ENCODE peak calls at places on chromosomes 6 and 20, in ten cellular contexts. One of them, this sample, is unnamed. For H3K9me3 and H3K36me3, the result is how much of the 10 kb centered on the place peaks cover.

GRCh38 chr20:32181606-32182005 is 25.9 kb downstream of the PLAGL2 start:
- DNase-seq in uterus: no peak
- DNase-seq in left ventricle myocardium inferior: no peak
- DNase-seq in heart left ventricle: no peak
- DNase-seq in esophagus muscularis mucosa: no peak
- DNase-seq in lung: no peak
- DNase-seq in CD8-positive, alpha-beta T cell: no peak
- DNase-seq in transverse colon: no peak
- DNase-seq in left lung: no peak
- DNase-seq in mucosa of descending colon: no peak
- DNase-seq in this sample: no peak

GRCh38 chr20:39263076-39263475 is 300.9 kb downstream of the DHX35 start:
- DNase-seq in left ventricle myocardium inferior: no peak
- DNase-seq in heart left ventricle: no peak
- DNase-seq in transverse colon: no peak
- DNase-seq in esophagus muscularis mucosa: no peak
- DNase-seq in lung: no peak
- DNase-seq in mucosa of descending colon: no peak
- DNase-seq in CD8-positive, alpha-beta T cell: no peak
- DNase-seq in uterus: no peak
- DNase-seq in left lung: no peak
- DNase-seq in this sample: no peak

GRCh38 chr6:42952389-42952788 is 8.2 kb upstream of the GNMT start:
- DNase-seq in transverse colon: no peak
- DNase-seq in esophagus muscularis mucosa: no peak
- DNase-seq in heart left ventricle: no peak
- DNase-seq in uterus: no peak
- DNase-seq in lung: no peak
- DNase-seq in CD8-positive, alpha-beta T cell: no peak
- DNase-seq in mucosa of descending colon: no peak
- DNase-seq in left ventricle myocardium inferior: no peak
- DNase-seq in left lung: no peak
- DNase-seq in this sample: no peak

GRCh38 chr20:1415667-1416468 is 23.0 kb upstream of the FKBP1A start:
- DNase-seq in CD8-positive, alpha-beta T cell: no peak
- DNase-seq in mucosa of descending colon: no peak
- DNase-seq in left ventricle myocardium inferior: no peak
- DNase-seq in transverse colon: no peak
- DNase-seq in uterus: no peak
- DNase-seq in esophagus muscularis mucosa: no peak
- DNase-seq in lung: no peak
- DNase-seq in heart left ventricle: no peak
- DNase-seq in left lung: peak
- DNase-seq in this sample: peak

GRCh38 chr6:136753624-136754023 is 38.7 kb downstream of the MAP3K5 start:
- DNase-seq in uterus: no peak
- DNase-seq in lung: no peak
- DNase-seq in mucosa of descending colon: no peak
- DNase-seq in CD8-positive, alpha-beta T cell: peak
- DNase-seq in left lung: no peak
- DNase-seq in transverse colon: peak
- DNase-seq in left ventricle myocardium inferior: no peak
- DNase-seq in esophagus muscularis mucosa: no peak
- DNase-seq in heart left ventricle: no peak
- DNase-seq in this sample: no peak

GRCh38 chr6:139839506-139840156 is 465.2 kb upstream of the CITED2 start:
- DNase-seq in heart left ventricle: no peak
- DNase-seq in left lung: peak
- DNase-seq in left ventricle myocardium inferior: no peak
- DNase-seq in CD8-positive, alpha-beta T cell: no peak
- DNase-seq in esophagus muscularis mucosa: peak
- DNase-seq in lung: peak
- DNase-seq in transverse colon: no peak
- DNase-seq in uterus: no peak
- DNase-seq in mucosa of descending colon: no peak
- DNase-seq in this sample: no peak

GRCh38 chr6:8182857-8183256 is 80.5 kb upstream of the EEF1E1 start:
- DNase-seq in mucosa of descending colon: no peak
- DNase-seq in CD8-positive, alpha-beta T cell: no peak
- DNase-seq in esophagus muscularis mucosa: no peak
- DNase-seq in heart left ventricle: no peak
- DNase-seq in uterus: no peak
- DNase-seq in left ventricle myocardium inferior: no peak
- DNase-seq in lung: no peak
- DNase-seq in left lung: no peak
- DNase-seq in transverse colon: no peak
- DNase-seq in this sample: no peak

GRCh38 chr6:130296854-130297253 is 69.0 kb upstream of the TMEM200A start:
- DNase-seq in lung: no peak
- DNase-seq in uterus: no peak
- DNase-seq in left ventricle myocardium inferior: no peak
- DNase-seq in left lung: no peak
- DNase-seq in mucosa of descending colon: no peak
- DNase-seq in esophagus muscularis mucosa: no peak
- DNase-seq in CD8-positive, alpha-beta T cell: no peak
- DNase-seq in transverse colon: no peak
- DNase-seq in heart left ventricle: no peak
- DNase-seq in this sample: no peak

GRCh38 chr6:52881996-52882841 is 27.3 kb downstream of the GSTA3 start:
- DNase-seq in heart left ventricle: peak
- DNase-seq in left lung: peak
- DNase-seq in uterus: peak
- DNase-seq in lung: peak
- DNase-seq in mucosa of descending colon: peak
- DNase-seq in CD8-positive, alpha-beta T cell: peak
- DNase-seq in esophagus muscularis mucosa: peak
- DNase-seq in transverse colon: peak
- DNase-seq in left ventricle myocardium inferior: peak
- DNase-seq in this sample: peak

GRCh38 chr6:157143171-157143884 is 180.0 kb downstream of the TMEM242 start:
- DNase-seq in uterus: no peak
- DNase-seq in left lung: no peak
- DNase-seq in transverse colon: no peak
- DNase-seq in esophagus muscularis mucosa: no peak
- DNase-seq in left ventricle myocardium inferior: peak
- DNase-seq in CD8-positive, alpha-beta T cell: peak
- DNase-seq in lung: no peak
- DNase-seq in heart left ventricle: no peak
- DNase-seq in mucosa of descending colon: no peak
- DNase-seq in this sample: no peak

GRCh38 chr6:46381057-46381456 is 110.2 kb downstream of the RCAN2 start:
- DNase-seq in left ventricle myocardium inferior: no peak
- DNase-seq in esophagus muscularis mucosa: no peak
- DNase-seq in left lung: no peak
- DNase-seq in uterus: no peak
- DNase-seq in heart left ventricle: no peak
- DNase-seq in transverse colon: no peak
- DNase-seq in CD8-positive, alpha-beta T cell: no peak
- DNase-seq in mucosa of descending colon: no peak
- DNase-seq in lung: no peak
- DNase-seq in this sample: no peak

GRCh38 chr6:17179246-17180073 is 77.6 kb downstream of the STMND1 start:
- DNase-seq in CD8-positive, alpha-beta T cell: no peak
- DNase-seq in lung: no peak
- DNase-seq in heart left ventricle: no peak
- DNase-seq in left lung: no peak
- DNase-seq in mucosa of descending colon: no peak
- DNase-seq in transverse colon: no peak
- DNase-seq in uterus: no peak
- DNase-seq in esophagus muscularis mucosa: no peak
- DNase-seq in left ventricle myocardium inferior: no peak
- DNase-seq in this sample: no peak

GRCh38 chr20:54291339-54292060 is 83.6 kb downstream of the PFDN4 start:
- DNase-seq in left lung: no peak
- DNase-seq in mucosa of descending colon: no peak
- DNase-seq in heart left ventricle: no peak
- DNase-seq in transverse colon: no peak
- DNase-seq in lung: no peak
- DNase-seq in left ventricle myocardium inferior: no peak
- DNase-seq in CD8-positive, alpha-beta T cell: no peak
- DNase-seq in esophagus muscularis mucosa: no peak
- DNase-seq in uterus: no peak
- DNase-seq in this sample: no peak

GRCh38 chr6:133315811-133316210 is 74.7 kb downstream of the EYA4 start:
- DNase-seq in uterus: no peak
- DNase-seq in left ventricle myocardium inferior: no peak
- DNase-seq in CD8-positive, alpha-beta T cell: no peak
- DNase-seq in left lung: no peak
- DNase-seq in mucosa of descending colon: no peak
- DNase-seq in esophagus muscularis mucosa: no peak
- DNase-seq in heart left ventricle: no peak
- DNase-seq in lung: no peak
- DNase-seq in transverse colon: no peak
- DNase-seq in this sample: no peak

GRCh38 chr6:33812669-33813068 is 8.9 kb upstream of the MLN start:
- DNase-seq in esophagus muscularis mucosa: no peak
- DNase-seq in left ventricle myocardium inferior: peak
- DNase-seq in heart left ventricle: no peak
- DNase-seq in transverse colon: no peak
- DNase-seq in lung: no peak
- DNase-seq in CD8-positive, alpha-beta T cell: peak
- DNase-seq in left lung: no peak
- DNase-seq in mucosa of descending colon: peak
- DNase-seq in uterus: no peak
- DNase-seq in this sample: peak
- TF ChIP-seq CTCF in esophagus muscularis mucosa: peak
- TF ChIP-seq CTCF in left ventricle myocardium inferior: peak
- TF ChIP-seq CTCF in heart left ventricle: no peak
- TF ChIP-seq CTCF in transverse colon: peak
- TF ChIP-seq CTCF in lung: no peak
- TF ChIP-seq CTCF in CD8-positive, alpha-beta T cell: no peak
- TF ChIP-seq CTCF in left lung: peak
- TF ChIP-seq CTCF in mucosa of descending colon: no peak
- TF ChIP-seq CTCF in uterus: peak
- TF ChIP-seq CTCF in this sample: peak

GRCh38 chr6:165204807-165205545 is 104.4 kb downstream of the C6orf118 start:
- DNase-seq in heart left ventricle: no peak
- DNase-seq in left ventricle myocardium inferior: no peak
- DNase-seq in uterus: no peak
- DNase-seq in transverse colon: no peak
- DNase-seq in lung: no peak
- DNase-seq in mucosa of descending colon: no peak
- DNase-seq in CD8-positive, alpha-beta T cell: no peak
- DNase-seq in left lung: no peak
- DNase-seq in esophagus muscularis mucosa: peak
- DNase-seq in this sample: no peak
- H3K9me3 ChIP-seq in heart left ventricle: under half
- H3K9me3 ChIP-seq in left ventricle myocardium inferior: under half
- H3K9me3 ChIP-seq in uterus: under half
- H3K9me3 ChIP-seq in transverse colon: under half
- H3K9me3 ChIP-seq in lung: under half
- H3K9me3 ChIP-seq in mucosa of descending colon: under half
- H3K9me3 ChIP-seq in CD8-positive, alpha-beta T cell: under half
- H3K9me3 ChIP-seq in left lung: under half
- H3K9me3 ChIP-seq in esophagus muscularis mucosa: under half
- H3K9me3 ChIP-seq in this sample: under half

GRCh38 chr20:51498765-51499540 is 43.6 kb downstream of the NFATC2 start:
- DNase-seq in esophagus muscularis mucosa: no peak
- DNase-seq in left lung: no peak
- DNase-seq in heart left ventricle: no peak
- DNase-seq in CD8-positive, alpha-beta T cell: no peak
- DNase-seq in transverse colon: no peak
- DNase-seq in lung: no peak
- DNase-seq in uterus: no peak
- DNase-seq in mucosa of descending colon: no peak
- DNase-seq in left ventricle myocardium inferior: no peak
- DNase-seq in this sample: no peak

GRCh38 chr20:51495921-51496545 is 46.5 kb downstream of the NFATC2 start:
- DNase-seq in uterus: no peak
- DNase-seq in mucosa of descending colon: no peak
- DNase-seq in lung: no peak
- DNase-seq in transverse colon: no peak
- DNase-seq in left lung: no peak
- DNase-seq in esophagus muscularis mucosa: no peak
- DNase-seq in CD8-positive, alpha-beta T cell: no peak
- DNase-seq in heart left ventricle: no peak
- DNase-seq in left ventricle myocardium inferior: no peak
- DNase-seq in this sample: no peak

GRCh38 chr20:51494241-51495110 is 48.0 kb downstream of the NFATC2 start:
- DNase-seq in esophagus muscularis mucosa: no peak
- DNase-seq in CD8-positive, alpha-beta T cell: no peak
- DNase-seq in heart left ventricle: no peak
- DNase-seq in left ventricle myocardium inferior: no peak
- DNase-seq in transverse colon: no peak
- DNase-seq in mucosa of descending colon: no peak
- DNase-seq in left lung: no peak
- DNase-seq in uterus: no peak
- DNase-seq in lung: no peak
- DNase-seq in this sample: no peak

GRCh38 chr20:51497542-51498467 is 44.7 kb downstream of the NFATC2 start:
- DNase-seq in left ventricle myocardium inferior: no peak
- DNase-seq in left lung: no peak
- DNase-seq in transverse colon: no peak
- DNase-seq in lung: no peak
- DNase-seq in uterus: no peak
- DNase-seq in mucosa of descending colon: peak
- DNase-seq in heart left ventricle: peak
- DNase-seq in esophagus muscularis mucosa: no peak
- DNase-seq in CD8-positive, alpha-beta T cell: peak
- DNase-seq in this sample: no peak

GRCh38 chr20:51496964-51497363 is 45.6 kb downstream of the NFATC2 start:
- DNase-seq in CD8-positive, alpha-beta T cell: no peak
- DNase-seq in uterus: no peak
- DNase-seq in lung: no peak
- DNase-seq in esophagus muscularis mucosa: no peak
- DNase-seq in mucosa of descending colon: no peak
- DNase-seq in heart left ventricle: no peak
- DNase-seq in left lung: no peak
- DNase-seq in left ventricle myocardium inferior: no peak
- DNase-seq in transverse colon: no peak
- DNase-seq in this sample: no peak
- H3K36me3 ChIP-seq in CD8-positive, alpha-beta T cell: under half
- H3K36me3 ChIP-seq in uterus: under half
- H3K36me3 ChIP-seq in lung: under half
- H3K36me3 ChIP-seq in esophagus muscularis mucosa: under half
- H3K36me3 ChIP-seq in mucosa of descending colon: under half
- H3K36me3 ChIP-seq in heart left ventricle: under half
- H3K36me3 ChIP-seq in left lung: under half
- H3K36me3 ChIP-seq in left ventricle myocardium inferior: under half
- H3K36me3 ChIP-seq in transverse colon: under half
- H3K36me3 ChIP-seq in this sample: under half

GRCh38 chr6:28496099-28496779 is 19.4 kb downstream of the GPX6 start:
- DNase-seq in CD8-positive, alpha-beta T cell: no peak
- DNase-seq in left ventricle myocardium inferior: no peak
- DNase-seq in mucosa of descending colon: no peak
- DNase-seq in uterus: no peak
- DNase-seq in heart left ventricle: no peak
- DNase-seq in lung: no peak
- DNase-seq in left lung: no peak
- DNase-seq in transverse colon: no peak
- DNase-seq in esophagus muscularis mucosa: peak
- DNase-seq in this sample: no peak
- TF ChIP-seq CTCF in CD8-positive, alpha-beta T cell: no peak
- TF ChIP-seq CTCF in left ventricle myocardium inferior: no peak
- TF ChIP-seq CTCF in mucosa of descending colon: no peak
- TF ChIP-seq CTCF in uterus: no peak
- TF ChIP-seq CTCF in heart left ventricle: no peak
- TF ChIP-seq CTCF in lung: no peak
- TF ChIP-seq CTCF in left lung: no peak
- TF ChIP-seq CTCF in transverse colon: no peak
- TF ChIP-seq CTCF in esophagus muscularis mucosa: no peak
- TF ChIP-seq CTCF in this sample: peak

This sample was measured in Caco-2.